ENCODE peak calls at places on chromosomes 2 and 18, in six cellular contexts. A, Y, B, I, X and N are unnamed samples.

GRCh38 chr2:182372661-182373060 is 54.2 kb downstream of the PDE1A start:
- DNase-seq in A (no peak), X (no peak), B (peak), Y (no peak), I (no peak), N (no peak)

GRCh38 chr2:227545990-227546389 is 52.7 kb upstream of the SCYGR2 start:
- DNase-seq in Y (no peak), I (no peak), A (no peak), X (no peak), B (no peak), N (no peak)

GRCh38 chr18:8403713-8404112 is 205.5 kb upstream of the RAB12 start:
- DNase-seq in B (no peak), A (no peak), I (no peak), X (no peak), Y (no peak), N (no peak)

GRCh38 chr18:49811151-49811938 is 2.0 kb downstream of the ACAA2 start:
- DNase-seq in Y (no peak), A (no peak), I (no peak), X (no peak), B (no peak), N (no peak)

GRCh38 chr2:211396815-211397214 is 840.4 kb downstream of the CPS1 start:
- DNase-seq in B (no peak), Y (no peak), A (no peak), X (no peak), I (peak), N (no peak)

GRCh38 chr18:59056706-59057492 is 82.8 kb upstream of the SEC11C start:
- DNase-seq in B (peak), A (no peak), X (no peak), I (peak), Y (no peak), N (peak)

GRCh38 chr2:20585710-20586378 is 65.1 kb downstream of the HS1BP3 start:
- DNase-seq in Y (no peak), I (no peak), X (no peak), B (no peak), A (peak), N (peak)

GRCh38 chr2:182379235-182379634 is 47.6 kb downstream of the PDE1A start:
- DNase-seq in X (no peak), Y (no peak), I (no peak), A (no peak), B (no peak), N (no peak)

GRCh38 chr2:73982140-73982617 is 2.5 kb upstream of the TET3 start:
- DNase-seq in I (no peak), Y (no peak), A (no peak), X (no peak), B (no peak), N (no peak)

GRCh38 chr2:66233981-66234380 is 200.9 kb upstream of the MEIS1 start:
- DNase-seq in X (no peak), B (no peak), Y (no peak), A (no peak), I (no peak), N (no peak)

GRCh38 chr2:64274399-64275173 is 130.4 kb upstream of the PELI1 start:
- DNase-seq in I (no peak), A (no peak), X (no peak), B (no peak), Y (no peak), N (no peak)

GRCh38 chr2:119407430-119408220 is 24.0 kb upstream of the TMEM37 start:
- DNase-seq in B (peak), A (peak), X (no peak), I (peak), Y (no peak), N (no peak)

GRCh38 chr2:176852667-176853066 is 359.9 kb upstream of the HNRNPA3 start:
- DNase-seq in X (no peak), Y (peak), A (no peak), B (no peak), I (no peak), N (no peak)

GRCh38 chr2:218368621-218369153 is 12.0 kb downstream of the CATIP start:
- DNase-seq in Y (no peak), A (no peak), I (peak), X (no peak), B (no peak), N (peak)

GRCh38 chr18:54204883-54205282 is 19.6 kb downstream of the MBD2 start:
- DNase-seq in A (no peak), I (no peak), X (no peak), B (no peak), Y (no peak), N (no peak)